ENCODE peak calls at places on chromosomes 13 and 19, in six cellular contexts. Q, A, J, W, C and M are unnamed samples.

GRCh38 chr13:77047649-77048343 is 20.8 kb upstream of the FBXL3 start:
- DNase-seq in Q (no peak), A (no peak), J (no peak), W (peak), C (no peak), M (no peak)

GRCh38 chr19:2171349-2172145 is 7.8 kb downstream of the DOT1L start:
- DNase-seq in Q (peak), A (peak), J (peak), W (no peak), C (peak), M (peak)

GRCh38 chr13:109787135-109787954 is 962 bp upstream of the IRS2 start:
- DNase-seq in Q (peak), A (peak), J (peak), W (peak), C (peak), M (peak)

GRCh38 chr13:27728271-27728670 is 64.0 kb upstream of the GSX1 start:
- DNase-seq in Q (no peak), A (no peak), J (no peak), W (peak), C (peak), M (no peak)

GRCh38 chr13:40236566-40237168 is 429.8 kb downstream of the FOXO1 start:
- DNase-seq in Q (no peak), A (no peak), J (no peak), W (no peak), C (no peak), M (no peak)

GRCh38 chr19:42467437-42467760 is 24.7 kb upstream of the CXCL17 start:
- DNase-seq in Q (no peak), A (no peak), J (no peak), W (no peak), C (no peak), M (no peak)

GRCh38 chr19:11279505-11280236 is 16.3 kb upstream of the TSPAN16 start:
- DNase-seq in Q (no peak), A (no peak), J (no peak), W (no peak), C (no peak), M (no peak)

GRCh38 chr19:11138659-11139526 is 16.7 kb downstream of the SPC24 start:
- DNase-seq in Q (peak), A (peak), J (peak), W (peak), C (peak), M (peak)

GRCh38 chr13:92547256-92547655 is 679.4 kb upstream of the GPC6 start:
- DNase-seq in Q (no peak), A (peak), J (peak), W (no peak), C (no peak), M (no peak)

GRCh38 chr19:12733907-12734214 is 623 bp downstream of the TRIR start:
- DNase-seq in Q (no peak), A (no peak), J (no peak), W (no peak), C (no peak), M (no peak)

GRCh38 chr19:12137541-12137940 is 2.6 kb downstream of the ZNF20 start:
- DNase-seq in Q (no peak), A (no peak), J (no peak), W (no peak), C (peak), M (peak)

GRCh38 chr13:62875118-62875640 is 1459.5 kb upstream of the PCDH20 start:
- DNase-seq in Q (no peak), A (no peak), J (no peak), W (no peak), C (no peak), M (no peak)

GRCh38 chr19:15587663-15588062 is 27.4 kb upstream of the CYP4F8 start:
- DNase-seq in Q (no peak), A (no peak), J (no peak), W (no peak), C (no peak), M (no peak)

GRCh38 chr13:89899302-89900103 is 1448.0 kb upstream of the MIR17HG start:
- DNase-seq in Q (no peak), A (no peak), J (no peak), W (no peak), C (no peak), M (no peak)

GRCh38 chr13:41019027-41019487 is at the start of gene ELF1:
- DNase-seq in Q (no peak), A (peak), J (peak), W (no peak), C (no peak), M (peak)

GRCh38 chr19:46412034-46412982 is 1.1 kb downstream of the CCDC8 start:
- DNase-seq in Q (no peak), A (no peak), J (no peak), W (no peak), C (peak), M (no peak)

GRCh38 chr19:5880604-5881078 is 10.3 kb upstream of the FUT5 start:
- DNase-seq in Q (no peak), A (peak), J (peak), W (no peak), C (no peak), M (no peak)

GRCh38 chr13:100363874-100364273 is 224.7 kb downstream of the GGACT start:
- DNase-seq in Q (no peak), A (peak), J (peak), W (no peak), C (no peak), M (no peak)

GRCh38 chr19:5048091-5048726 is 79.3 kb downstream of the KDM4B start:
- DNase-seq in Q (peak), A (peak), J (peak), W (peak), C (peak), M (peak)

GRCh38 chr19:46076951-46077814 is 36.4 kb upstream of the IGFL4 start:
- DNase-seq in Q (peak), A (peak), J (peak), W (peak), C (peak), M (peak)

GRCh38 chr19:11226716-11227166 is 12.7 kb upstream of the ANGPTL8 start:
- DNase-seq in Q (no peak), A (no peak), J (no peak), W (no peak), C (no peak), M (no peak)

GRCh38 chr19:41707502-41707812 is 969 bp upstream of the CEACAM5 start:
- DNase-seq in Q (no peak), A (no peak), J (no peak), W (no peak), C (no peak), M (no peak)

GRCh38 chr13:20191902-20192469 is 752 bp downstream of the GJB2 start:
- DNase-seq in Q (peak), A (peak), J (no peak), W (no peak), C (peak), M (peak)

GRCh38 chr19:5436101-5436947 is 18.9 kb upstream of the ZNRF4 start:
- DNase-seq in Q (peak), A (peak), J (peak), W (peak), C (peak), M (no peak)

GRCh38 chr19:46840157-46840942 is 10.3 kb downstream of the AP2S1 start:
- DNase-seq in Q (peak), A (peak), J (peak), W (peak), C (peak), M (no peak)

GRCh38 chr13:48019796-48020195 is 17.7 kb upstream of the NUDT15 start:
- DNase-seq in Q (no peak), A (no peak), J (no peak), W (no peak), C (no peak), M (no peak)

GRCh38 chr19:6088677-6089063 is 21.6 kb downstream of the RFX2 start:
- DNase-seq in Q (no peak), A (peak), J (peak), W (no peak), C (no peak), M (no peak)

GRCh38 chr19:10402441-10403038 is 802 bp downstream of the CDC37 start:
- DNase-seq in Q (no peak), A (peak), J (no peak), W (no peak), C (no peak), M (peak)

GRCh38 chr19:15101479-15102082 is 5.6 kb upstream of the SYDE1 start:
- DNase-seq in Q (peak), A (peak), J (peak), W (no peak), C (peak), M (peak)

GRCh38 chr13:37074703-37075102 is 15.2 kb upstream of the SUPT20H start:
- DNase-seq in Q (no peak), A (peak), J (peak), W (no peak), C (no peak), M (peak)

GRCh38 chr13:23921451-23921888 is 24.2 kb upstream of the C1QTNF9B start:
- DNase-seq in Q (no peak), A (peak), J (peak), W (peak), C (peak), M (peak)

GRCh38 chr19:30135797-30136196 is 193.8 kb downstream of the URI1 start:
- DNase-seq in Q (no peak), A (no peak), J (no peak), W (no peak), C (no peak), M (no peak)

GRCh38 chr13:110697842-110698241 is 8.1 kb downstream of the CARS2 start:
- DNase-seq in Q (no peak), A (no peak), J (no peak), W (no peak), C (no peak), M (no peak)

GRCh38 chr13:109331898-109332297 is 454.5 kb downstream of the IRS2 start:
- DNase-seq in Q (no peak), A (peak), J (peak), W (no peak), C (no peak), M (peak)

GRCh38 chr19:4390862-4391693 is 9.3 kb downstream of the SH3GL1 start:
- DNase-seq in Q (no peak), A (no peak), J (no peak), W (no peak), C (no peak), M (peak)

GRCh38 chr13:76991432-76991795 is 467 bp upstream of the CLN5 start:
- DNase-seq in Q (no peak), A (no peak), J (no peak), W (peak), C (no peak), M (no peak)

GRCh38 chr19:21697171-21697570 is 70.2 kb downstream of the ZNF100 start:
- DNase-seq in Q (no peak), A (no peak), J (no peak), W (no peak), C (no peak), M (peak)

GRCh38 chr19:11446652-11447301 is 11.3 kb downstream of the PRKCSH start:
- DNase-seq in Q (peak), A (peak), J (no peak), W (no peak), C (peak), M (peak)

DNA sequence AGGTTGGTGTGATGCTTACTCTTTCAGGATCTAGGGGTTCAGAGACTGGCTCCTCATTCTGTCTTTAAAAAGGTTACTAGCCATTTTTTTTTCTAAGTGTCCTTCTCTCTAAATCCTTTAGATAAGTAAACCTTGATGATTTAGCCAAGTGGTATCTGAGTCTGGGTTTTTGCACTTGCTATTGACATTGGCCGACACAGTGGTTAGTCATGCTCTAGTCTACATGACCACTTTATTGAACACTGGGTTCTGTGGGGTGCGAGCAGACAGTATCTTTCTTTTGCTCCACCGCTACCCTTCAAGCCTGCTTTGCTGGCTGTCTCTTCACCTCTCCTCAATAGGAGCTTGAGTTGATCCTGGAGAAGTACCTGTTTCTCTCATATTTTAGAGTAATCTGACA is 6.2 kb upstream of the NUP58 start:
- DNase-seq in Q (no peak), A (no peak), J (peak), W (no peak), C (no peak), M (no peak)
- H3K14ac ChIP-seq in Q (no peak), A (no peak), J (no peak), W (no peak), C (no peak), M (no peak)

GRCh38 chr13:30983431-30983830 is 51.0 kb downstream of the TEX26 start:
- DNase-seq in Q (no peak), A (no peak), J (no peak), W (no peak), C (no peak), M (no peak)

GRCh38 chr13:30984620-30985019 is 52.2 kb downstream of the TEX26 start:
- DNase-seq in Q (no peak), A (no peak), J (no peak), W (no peak), C (no peak), M (no peak)

GRCh38 chr13:30985637-30986205 is 53.3 kb downstream of the TEX26 start:
- DNase-seq in Q (no peak), A (peak), J (peak), W (no peak), C (no peak), M (no peak)

GRCh38 chr13:30982911-30983310 is 50.5 kb downstream of the TEX26 start:
- DNase-seq in Q (no peak), A (no peak), J (no peak), W (no peak), C (no peak), M (no peak)

GRCh38 chr13:30982506-30982905 is 50.0 kb downstream of the TEX26 start:
- DNase-seq in Q (no peak), A (no peak), J (no peak), W (no peak), C (no peak), M (no peak)
- H3K4me2 ChIP-seq in Q (no peak), A (no peak), J (no peak), W (no peak), C (no peak), M (no peak)

GRCh38 chr19:51520710-51521109 is 10.8 kb downstream of the SIGLEC6 start:
- DNase-seq in Q (no peak), A (no peak), J (no peak), W (no peak), C (no peak), M (no peak)

GRCh38 chr19:51525731-51526130 is 5.7 kb downstream of the SIGLEC6 start:
- DNase-seq in Q (no peak), A (no peak), J (no peak), W (no peak), C (no peak), M (no peak)

GRCh38 chr19:51521357-51521756 is 10.1 kb downstream of the SIGLEC6 start:
- DNase-seq in Q (no peak), A (no peak), J (no peak), W (no peak), C (no peak), M (no peak)

GRCh38 chr19:51521796-51522195 is 9.7 kb downstream of the SIGLEC6 start:
- DNase-seq in Q (no peak), A (no peak), J (no peak), W (no peak), C (no peak), M (no peak)

DNA sequence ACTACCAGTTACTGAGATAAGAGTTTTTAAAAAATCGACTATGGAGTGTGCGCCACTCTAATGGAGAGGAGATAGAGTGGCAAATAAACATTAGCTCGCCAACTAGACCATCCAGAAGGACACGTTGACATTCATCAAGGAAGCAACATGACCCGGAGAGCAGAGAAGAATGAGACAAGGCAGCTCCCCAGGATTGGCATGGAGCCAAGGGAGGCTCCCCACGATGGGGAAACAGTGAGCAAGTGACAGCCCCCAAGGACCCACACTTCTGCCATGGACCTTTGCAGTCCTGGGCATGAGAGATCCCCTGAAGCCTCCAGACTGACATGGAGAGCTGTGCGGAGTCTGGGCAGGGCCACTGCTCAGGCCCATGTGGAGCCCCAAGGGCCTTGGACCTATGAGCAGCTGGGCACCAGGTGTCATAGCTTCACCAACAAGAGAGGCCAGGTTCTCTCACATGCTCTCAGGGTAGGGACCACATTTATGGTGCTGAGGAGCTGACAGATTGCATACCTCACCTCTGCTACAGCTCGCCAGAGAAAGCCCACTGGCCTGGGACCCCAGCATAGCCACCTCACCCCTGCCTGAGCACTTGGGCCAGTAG is 6.7 kb downstream of the SIGLEC6 start:
- DNase-seq in Q (no peak), A (no peak), J (no peak), W (no peak), C (no peak), M (no peak)
- H3K14ac ChIP-seq in Q (no peak), A (no peak), J (no peak), W (no peak), C (no peak), M (no peak)

GRCh38 chr19:33759356-33759755 is 37.3 kb upstream of the KCTD15 start:
- DNase-seq in Q (no peak), A (no peak), J (no peak), W (no peak), C (no peak), M (no peak)
- H3K4me2 ChIP-seq in Q (no peak), A (no peak), J (no peak), W (no peak), C (no peak), M (no peak)

DNA sequence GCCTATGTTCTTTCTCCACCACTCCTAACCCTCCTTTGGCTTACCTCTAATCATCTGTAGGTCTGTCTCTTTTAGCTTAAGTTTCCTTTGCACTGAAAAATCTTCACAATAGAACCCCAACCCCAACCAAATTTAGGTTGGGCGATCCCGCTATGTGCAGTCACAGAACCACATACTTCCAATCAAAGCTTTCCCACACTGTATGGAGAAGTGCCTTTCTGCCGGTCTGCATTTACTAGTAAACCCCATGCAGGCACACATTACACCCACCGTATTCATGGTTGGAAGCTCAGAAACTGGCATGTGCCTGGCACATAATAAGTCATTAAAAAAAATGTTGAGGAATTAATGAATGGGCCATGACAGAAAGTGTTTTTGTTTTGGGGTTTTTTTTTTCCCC is 158.4 kb downstream of the KLF12 start:
- DNase-seq in Q (no peak), A (no peak), J (no peak), W (no peak), C (no peak), M (no peak)
- H3K14ac ChIP-seq in Q (no peak), A (no peak), J (no peak), W (no peak), C (no peak), M (no peak)